ENCODE peak calls at places on chromosomes 6 and 20, in five cellular contexts. Z, A, C, K and Q are unnamed samples.

GRCh38 chr6:89323461-89324098 is 8.5 kb upstream of the GABRR2 start:
- DNase-seq in Z (no peak), A (no peak), C (no peak), K (no peak), Q (no peak)

GRCh38 chr20:44698351-44698750 is 16.8 kb upstream of the CCN5 start:
- DNase-seq in Z (no peak), A (no peak), C (no peak), K (no peak), Q (no peak)

GRCh38 chr6:150250826-150251225 is 108.0 kb downstream of the PPP1R14C start:
- DNase-seq in Z (peak), A (no peak), C (no peak), K (peak), Q (peak)

GRCh38 chr6:54426995-54427394 is 118.8 kb downstream of the TINAG start:
- DNase-seq in Z (no peak), A (no peak), C (no peak), K (no peak), Q (no peak)

GRCh38 chr6:137958809-137959565 is 91.9 kb downstream of the TNFAIP3 start:
- DNase-seq in Z (no peak), A (no peak), C (no peak), K (no peak), Q (no peak)

GRCh38 chr20:44429017-44429339 is 46.7 kb upstream of the TTPAL start:
- DNase-seq in Z (no peak), A (no peak), C (no peak), K (no peak), Q (no peak)

GRCh38 chr20:3654326-3655031 is 8.7 kb downstream of the GFRA4 start:
- DNase-seq in Z (no peak), A (no peak), C (no peak), K (no peak), Q (no peak)

GRCh38 chr6:33217681-33218080 is 9.4 kb downstream of the RING1 start:
- DNase-seq in Z (no peak), A (no peak), C (no peak), K (no peak), Q (no peak)

GRCh38 chr6:104325341-104326172 is 534.2 kb downstream of the HACE1 start:
- DNase-seq in Z (no peak), A (no peak), C (no peak), K (peak), Q (peak)

GRCh38 chr6:168873266-168873665 is 380.4 kb downstream of the THBS2 start:
- DNase-seq in Z (no peak), A (no peak), C (no peak), K (no peak), Q (no peak)
- TF ChIP-seq CTCF in Z (no peak), A (no peak), C (no peak), K (no peak), Q (no peak)

DNA sequence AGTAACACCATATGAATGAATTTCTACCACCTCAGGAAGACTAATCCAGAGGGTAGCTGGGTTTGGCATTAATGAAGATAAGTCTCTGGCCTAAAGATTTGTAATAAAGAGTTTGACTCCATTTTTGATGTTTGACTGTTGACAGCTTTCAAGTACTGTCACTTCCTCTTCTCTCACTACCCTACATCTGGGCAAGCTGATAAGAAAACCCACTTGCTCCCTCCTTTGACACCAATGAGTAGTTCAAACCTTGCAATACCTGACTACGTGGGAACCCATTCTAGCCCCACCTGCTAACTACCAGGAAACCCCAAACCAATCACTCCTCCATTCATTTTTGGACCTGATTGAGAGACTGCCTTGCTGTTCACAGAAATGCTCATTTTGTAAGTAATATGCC is 621.5 kb downstream of the TENT5A start:
- DNase-seq in Z (no peak), A (no peak), C (no peak), K (no peak), Q (no peak)
- TF ChIP-seq CTCF in Z (no peak), A (no peak), C (no peak), K (no peak), Q (no peak)

GRCh38 chr6:129194441-129195021 is 311.6 kb downstream of the LAMA2 start:
- DNase-seq in Z (no peak), A (no peak), C (no peak), K (no peak), Q (no peak)

GRCh38 chr6:129197154-129197553 is 314.2 kb downstream of the LAMA2 start:
- DNase-seq in Z (no peak), A (no peak), C (no peak), K (no peak), Q (no peak)

GRCh38 chr6:129192458-129192989 is 309.6 kb downstream of the LAMA2 start:
- DNase-seq in Z (no peak), A (no peak), C (no peak), K (no peak), Q (no peak)

GRCh38 chr6:129191275-129191674 is 308.3 kb downstream of the LAMA2 start:
- DNase-seq in Z (no peak), A (no peak), C (no peak), K (no peak), Q (no peak)

GRCh38 chr6:129195666-129196065 is 312.7 kb downstream of the LAMA2 start:
- DNase-seq in Z (no peak), A (no peak), C (no peak), K (no peak), Q (no peak)
- TF ChIP-seq CTCF in Z (no peak), A (no peak), C (no peak), K (no peak), Q (no peak)

GRCh38 chr20:57573893-57574292 is 13.0 kb downstream of the PCK1 start:
- DNase-seq in Z (no peak), A (peak), C (no peak), K (no peak), Q (no peak)
- TF ChIP-seq CTCF in Z (peak), A (no peak), C (peak), K (no peak), Q (no peak)

DNA sequence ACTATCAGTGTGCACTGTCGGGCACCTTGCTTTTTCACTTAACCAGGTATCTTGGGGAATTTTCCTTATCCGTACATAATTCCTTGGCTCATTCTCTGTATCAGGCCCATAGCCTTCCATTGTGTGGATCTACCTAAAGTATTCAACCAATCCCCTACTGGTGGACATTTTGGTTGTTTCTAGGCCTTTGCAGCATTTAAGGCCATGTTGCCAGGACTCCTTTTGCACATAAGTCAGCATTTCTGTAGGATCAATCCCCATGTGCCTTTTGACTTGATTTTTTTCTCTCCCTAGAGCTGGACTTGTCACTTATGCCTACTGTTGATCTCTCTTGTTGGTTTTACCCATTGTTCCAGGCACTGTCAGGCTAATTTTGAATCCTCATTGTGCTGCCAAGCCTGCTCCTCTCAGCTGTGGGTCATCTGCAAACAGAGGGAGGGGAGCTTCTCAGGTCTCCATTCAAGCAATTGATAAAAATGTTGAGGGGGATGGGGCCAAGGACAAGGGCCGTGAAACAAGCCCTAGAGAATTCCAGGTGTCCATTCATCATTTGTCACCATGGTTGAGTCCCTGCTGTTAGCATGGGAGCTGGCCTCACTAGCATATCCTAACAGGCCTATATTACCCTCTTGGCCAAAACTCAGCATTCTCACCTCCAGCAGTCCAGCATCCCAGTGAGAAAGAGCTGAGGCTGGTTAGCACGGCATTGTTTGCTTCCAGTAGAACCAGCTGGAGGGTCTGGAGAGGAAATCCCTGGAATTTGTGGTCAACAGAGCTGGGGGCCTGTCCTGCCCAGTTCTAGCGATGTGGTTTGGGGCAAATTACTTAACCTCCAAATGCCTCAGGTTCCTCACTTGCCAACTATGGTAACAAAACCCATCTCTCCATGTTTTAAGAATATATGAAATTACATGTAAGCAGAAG is 178.5 kb downstream of the MRPL14 start:
- DNase-seq in Z (no peak), A (no peak), C (no peak), K (no peak), Q (no peak)
- TF ChIP-seq CTCF in Z (no peak), A (no peak), C (no peak), K (no peak), Q (no peak)

GRCh38 chr6:13328076-13328874 is at the start of gene TBC1D7:
- DNase-seq in Z (peak), A (peak), C (peak), K (peak), Q (peak)
- TF ChIP-seq CTCF in Z (no peak), A (peak), C (peak), K (peak), Q (no peak)

DNA sequence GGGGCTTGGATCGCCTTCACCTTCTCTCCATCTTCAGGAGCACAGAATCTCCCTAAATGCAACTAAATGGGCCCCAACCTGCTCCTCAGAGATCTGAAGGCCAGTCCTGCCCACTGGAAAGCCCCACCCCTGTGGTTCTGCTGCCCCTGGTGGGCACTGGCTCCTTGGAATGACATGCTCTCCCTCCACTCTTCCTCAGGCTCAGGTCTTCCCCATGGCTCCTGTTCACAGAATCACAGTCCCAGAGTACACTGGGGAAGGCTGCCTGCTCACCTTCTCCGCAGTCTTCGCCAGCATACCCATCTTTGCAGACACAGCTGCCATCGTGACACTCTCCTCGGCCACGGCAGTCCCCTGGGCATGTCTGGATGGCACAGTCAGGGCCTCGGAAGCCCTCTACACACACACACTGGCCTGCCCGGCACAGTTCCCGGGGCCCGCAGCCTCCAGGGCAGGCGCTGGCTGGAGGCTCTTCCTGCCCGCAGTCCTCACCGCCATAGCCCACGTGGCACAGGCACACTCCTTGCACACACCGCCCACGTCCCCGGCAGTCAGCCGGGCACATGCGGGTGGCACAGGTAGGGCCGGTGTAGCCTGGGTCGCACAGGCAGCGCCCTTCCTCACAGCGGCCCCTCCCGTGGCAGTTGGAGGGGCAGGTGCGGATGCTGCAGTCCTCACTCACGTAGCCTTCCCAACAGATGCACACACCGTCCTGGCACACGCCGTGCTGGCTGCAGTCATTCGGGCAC is 13.6 kb downstream of the TNXB start:
- DNase-seq in Z (no peak), A (no peak), C (no peak), K (no peak), Q (no peak)
- TF ChIP-seq CTCF in Z (no peak), A (no peak), C (peak), K (no peak), Q (no peak)

DNA sequence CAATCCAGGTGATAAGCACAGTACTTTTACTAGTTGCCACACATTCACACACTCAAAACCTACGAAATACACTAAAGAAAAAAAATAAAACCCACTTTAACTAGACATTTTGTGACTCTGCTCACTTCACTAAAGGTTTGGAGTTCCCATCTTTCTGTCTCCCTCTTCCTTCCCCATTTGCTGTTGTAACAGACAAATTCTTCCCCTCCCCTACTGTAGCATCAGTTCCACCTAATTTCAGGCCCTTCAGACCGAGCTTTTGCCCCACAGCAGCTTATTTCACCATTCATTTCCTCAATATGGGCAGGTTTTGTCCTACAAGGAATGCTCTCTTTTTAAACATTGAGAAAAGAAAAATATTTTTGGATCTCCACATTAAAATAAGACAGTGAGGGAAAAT is 31.3 kb upstream of the MRAP2 start:
- DNase-seq in Z (no peak), A (no peak), C (no peak), K (no peak), Q (no peak)
- TF ChIP-seq CTCF in Z (no peak), A (no peak), C (no peak), K (no peak), Q (no peak)